ENCODE peak calls at places on chromosome 5, in five cellular contexts. L is CD4-positive, CD25-positive, alpha-beta regulatory T cell; R is naive thymus-derived CD8-positive, alpha-beta T cell; Q is RWPE1; F is amygdala. Y is an unnamed sample.

GRCh38 chr5:168047043-168047668 is 244.3 kb upstream of the WWC1 start:
- DNase-seq in L (peak), R (no peak), Q (peak), F (no peak), Y (peak)

GRCh38 chr5:43642428-43642827 is 39.4 kb downstream of the NNT start:
- DNase-seq in L (no peak), R (no peak), Q (no peak), F (no peak), Y (no peak)

GRCh38 chr5:159727167-159727566 is 189.1 kb upstream of the ADRA1B start:
- DNase-seq in L (no peak), R (no peak), Q (no peak), F (no peak), Y (no peak)

GRCh38 chr5:122516432-122516743 is 204.4 kb downstream of the SNCAIP start:
- DNase-seq in L (no peak), R (no peak), Q (no peak), F (no peak), Y (no peak)

GRCh38 chr5:135964670-135965320 is 10.0 kb upstream of the LECT2 start:
- DNase-seq in L (no peak), R (no peak), Q (no peak), F (no peak), Y (no peak)

GRCh38 chr5:72956324-72957140 is 691 bp downstream of the FCHO2 start:
- DNase-seq in L (peak), R (peak), Q (peak), F (no peak), Y (no peak)

GRCh38 chr5:41908374-41909079 is 4.4 kb downstream of the RIMOC1 start:
- DNase-seq in L (no peak), R (no peak), Q (no peak), F (no peak), Y (no peak)

GRCh38 chr5:115179068-115179958 is 9.6 kb upstream of the TRIM36 start:
- DNase-seq in L (no peak), R (no peak), Q (peak), F (no peak), Y (no peak)

GRCh38 chr5:132814441-132815294 is 1.6 kb downstream of the SOWAHA start:
- DNase-seq in L (no peak), R (no peak), Q (no peak), F (no peak), Y (no peak)

GRCh38 chr5:14258840-14259239 is 115.7 kb downstream of the TRIO start:
- DNase-seq in L (no peak), R (no peak), Q (no peak), F (no peak), Y (no peak)

GRCh38 chr5:132022737-132023136 is 11.3 kb upstream of the ACSL6 start:
- DNase-seq in L (no peak), R (no peak), Q (no peak), F (no peak), Y (no peak)